ENCODE peak calls at places on chromosome 19, in ten cellular contexts. J, P, N, K, H, V, Q, U, W and A are unnamed samples.

GRCh38 chr19:31338069-31338767 is 11.0 kb downstream of the TSHZ3 start:
- DNase-seq in J (peak; percentile 89), P (peak; percentile 85), N (no peak), K (peak; percentile 44), H (no peak), V (peak; percentile 42), Q (no peak), U (no peak), W (no peak), A (no peak)

GRCh38 chr19:23437901-23438300 is 42.6 kb upstream of the ZNF91 start:
- DNase-seq in J (peak; percentile 29), P (no peak), N (no peak), K (no peak), H (no peak), V (no peak), Q (no peak), U (no peak), W (no peak), A (no peak)

GRCh38 chr19:23263870-23264590 is 13.8 kb upstream of the ZNF724 start:
- DNase-seq in J (no peak), P (no peak), N (no peak), K (no peak), H (no peak), V (no peak), Q (no peak), U (no peak), W (no peak), A (no peak)

GRCh38 chr19:7772752-7773291 is 9.8 kb downstream of the CLEC4M start:
- DNase-seq in J (no peak), P (no peak), N (no peak), K (no peak), H (no peak), V (peak; percentile 46), Q (no peak), U (no peak), W (no peak), A (peak; percentile 38)

GRCh38 chr19:57434386-57435061 is 601 bp upstream of the ZNF749 start:
- DNase-seq in J (peak; percentile 80), P (no peak), N (no peak), K (no peak), H (no peak), V (no peak), Q (no peak), U (no peak), W (no peak), A (no peak)

GRCh38 chr19:56566904-56567273 is 379 bp upstream of the ZNF470 start:
- DNase-seq in J (peak; percentile 46), P (no peak), N (no peak), K (peak; percentile 69), H (no peak), V (no peak), Q (no peak), U (peak; percentile 87), W (peak; percentile 73), A (no peak)

GRCh38 chr19:53977429-53977990 is 13.9 kb upstream of the CACNG6 start:
- DNase-seq in J (peak; percentile 99), P (peak; percentile 78), N (peak; percentile 22), K (peak; percentile 54), H (peak; percentile 70), V (peak; percentile 79), Q (no peak), U (no peak), W (no peak), A (no peak)

GRCh38 chr19:33212024-33212772 is 13.5 kb downstream of the SLC7A10 start:
- DNase-seq in J (no peak), P (no peak), N (no peak), K (no peak), H (no peak), V (no peak), Q (no peak), U (peak; percentile 65), W (peak; percentile 46), A (no peak)

GRCh38 chr19:38710928-38711725 is 33.1 kb downstream of the CAPN12 start:
- DNase-seq in J (no peak), P (no peak), N (no peak), K (no peak), H (no peak), V (no peak), Q (no peak), U (no peak), W (no peak), A (no peak)

GRCh38 chr19:35011091-35011689 is 11.1 kb downstream of the GRAMD1A start:
- DNase-seq in J (no peak), P (no peak), N (no peak), K (peak; percentile 34), H (no peak), V (no peak), Q (peak; percentile 67), U (no peak), W (no peak), A (no peak)

GRCh38 chr19:47765522-47766358 is 12.8 kb upstream of the SELENOW start:
- DNase-seq in J (peak; percentile 92), P (peak; percentile 44), N (no peak), K (peak; percentile 81), H (no peak), V (no peak), Q (peak; percentile 66), U (peak; percentile 87), W (peak; percentile 87), A (no peak)

GRCh38 chr19:8367327-8368001 is 3.5 kb downstream of the ANGPTL4 start:
- DNase-seq in J (peak; percentile 84), P (peak; percentile 98), N (peak; percentile 82), K (peak; percentile 82), H (no peak), V (peak; percentile 89), Q (peak; percentile 87), U (peak; percentile 84), W (peak; percentile 98), A (no peak)

DNA sequence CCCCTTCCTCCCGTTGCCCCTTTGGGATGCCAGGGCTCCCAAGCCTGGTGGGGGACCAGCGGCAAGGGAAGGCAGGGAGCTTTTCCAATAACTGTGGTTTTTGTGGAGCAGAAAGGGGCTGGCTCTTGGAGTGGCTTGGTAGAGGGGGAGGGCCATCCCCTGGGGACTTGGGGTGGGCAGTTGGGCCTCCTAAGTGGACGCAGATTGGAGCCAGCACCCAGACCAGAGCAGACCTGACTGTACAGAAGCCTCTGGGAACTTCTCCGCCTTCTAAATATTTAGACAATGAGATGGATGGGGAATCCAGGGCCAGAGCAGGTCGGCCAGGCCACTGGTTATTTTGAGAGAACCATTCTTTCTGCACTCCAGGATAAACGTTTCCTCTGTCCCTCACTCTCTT is 4.2 kb downstream of the PTGIR start:
- DNase-seq in J (no peak), P (peak; percentile 85), N (no peak), K (no peak), H (no peak), V (peak; percentile 66), Q (no peak), U (peak; percentile 25), W (no peak), A (no peak)
- H3K4me3 ChIP-seq in J (no peak overlapping the region), P (no peak overlapping the region), N (peak overlapping the region; percentile 14), K (no peak overlapping the region), H (no peak overlapping the region), V (no peak overlapping the region), Q (no peak overlapping the region), U (no peak overlapping the region), W (no peak overlapping the region), A (no peak overlapping the region)

DNA sequence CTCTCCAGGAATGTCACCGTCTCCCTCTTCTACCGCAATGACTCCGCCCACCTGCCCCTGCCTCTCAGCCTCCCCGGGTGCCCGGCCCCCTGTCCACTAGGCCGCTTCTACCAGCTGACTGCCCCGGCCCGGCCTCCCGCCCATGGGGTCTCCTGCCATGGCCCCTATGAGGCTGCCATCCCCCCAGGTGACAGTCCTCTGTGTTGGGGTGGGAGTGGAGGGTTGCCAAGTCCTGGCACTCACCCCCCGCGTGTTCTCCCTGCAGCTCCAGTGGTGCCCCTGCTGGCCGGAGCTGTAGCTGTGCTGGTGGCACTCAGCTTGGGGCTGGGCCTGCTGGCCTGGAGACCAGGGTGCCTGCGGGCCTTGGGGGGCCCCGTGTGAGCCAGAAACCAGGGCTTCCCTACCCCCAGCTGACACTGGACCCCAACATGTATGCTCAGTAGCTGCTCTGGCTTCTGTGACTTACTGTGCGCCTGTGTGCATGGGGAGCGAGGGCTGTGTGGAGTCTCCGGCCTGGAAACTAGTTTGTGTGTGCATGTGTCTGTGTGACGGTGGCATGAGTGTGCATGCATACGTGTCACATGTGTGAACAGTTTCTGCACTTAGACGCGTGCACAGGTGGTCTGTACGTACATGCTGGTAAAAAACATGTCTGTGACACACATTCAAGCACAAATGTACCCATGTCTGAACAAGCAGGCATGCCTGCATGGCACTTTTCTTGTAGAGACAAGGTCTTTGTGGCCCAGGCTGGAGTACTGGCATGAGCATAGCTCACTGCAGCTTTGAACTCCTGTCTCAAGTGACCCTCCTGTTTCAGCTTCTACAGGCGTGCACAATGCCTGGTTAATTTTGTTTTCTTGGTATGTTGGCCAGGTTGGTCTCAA is 4.8 kb downstream of the ACP4 start:
- DNase-seq in J (peak; percentile 67), P (no peak), N (no peak), K (peak; percentile 52), H (no peak), V (no peak), Q (no peak), U (no peak), W (no peak), A (peak; percentile 75)
- TF ChIP-seq CTCF in J (peak; percentile 44), P (peak; percentile 1), N (peak; percentile 26), K (no peak), H (peak; percentile 78), V (no peak), Q (no peak), U (no peak), W (no peak), A (peak; percentile 49)

DNA sequence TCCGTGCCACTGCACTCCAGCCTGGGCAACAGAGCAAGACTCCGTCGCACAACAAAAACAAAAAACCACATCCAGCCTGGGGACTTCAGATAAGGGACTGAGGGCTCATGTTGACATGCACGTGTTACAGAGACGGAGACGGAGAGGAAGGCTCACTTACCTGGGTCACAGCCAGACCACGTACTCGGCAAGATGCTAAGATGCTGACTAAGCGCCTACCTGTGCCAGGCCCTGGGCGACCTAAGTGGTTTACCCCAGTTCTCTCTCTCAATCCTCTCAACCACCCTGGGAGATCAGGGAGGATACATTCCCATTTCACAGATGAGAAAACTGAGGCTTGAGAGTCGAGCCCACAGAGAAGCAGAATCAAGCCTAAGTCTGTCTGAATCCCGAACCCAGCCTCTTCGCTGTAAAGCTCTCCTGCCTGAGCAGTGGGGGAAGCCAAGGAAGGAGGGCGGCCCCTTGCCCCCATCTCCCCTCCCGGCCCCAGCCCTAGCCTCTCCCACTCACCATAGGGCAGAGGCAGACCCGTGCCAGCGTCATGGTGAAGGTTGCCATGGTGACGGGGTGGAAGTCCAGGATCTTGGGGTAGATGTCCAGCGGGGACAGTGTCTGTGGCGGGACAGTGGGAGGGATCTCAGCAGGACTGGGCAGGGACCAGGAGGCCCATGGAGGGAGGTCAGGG is 13.5 kb downstream of the ERCC2 start:
- DNase-seq in J (no peak), P (no peak), N (no peak), K (no peak), H (no peak), V (no peak), Q (no peak), U (no peak), W (no peak), A (no peak)
- H3K36me3 ChIP-seq in J (peaks cover 38% of the 10 kb centered on the region), P (peaks cover 54% of the 10 kb centered on the region), N (peaks cover 37% of the 10 kb centered on the region), K (no peaks in the 10 kb centered on the region), H (peaks cover 29% of the 10 kb centered on the region), V (peaks cover 14% of the 10 kb centered on the region), Q (no peaks in the 10 kb centered on the region), U (peaks cover 81% of the 10 kb centered on the region), W (no peaks in the 10 kb centered on the region), A (peaks cover 34% of the 10 kb centered on the region)

DNA sequence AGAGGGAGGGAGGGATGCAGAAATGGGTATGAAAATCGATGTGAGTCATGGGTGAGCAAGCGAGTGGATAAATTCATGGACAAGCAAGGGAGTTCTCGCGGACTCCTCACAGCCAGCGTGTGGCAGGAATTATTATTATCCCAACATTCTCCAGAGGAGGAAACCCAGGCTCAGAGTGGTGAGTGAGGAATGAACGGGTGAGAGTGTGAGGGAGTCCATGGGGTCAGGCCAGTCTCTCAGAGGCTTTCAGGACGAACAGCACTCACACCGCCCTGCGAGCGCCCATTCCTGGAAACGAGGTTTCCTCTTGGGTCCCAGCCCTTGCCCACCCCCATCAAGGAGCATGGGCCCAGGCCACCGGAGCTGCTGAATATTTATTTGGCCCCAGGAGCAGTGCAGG is 6.3 kb upstream of the DNAAF3 start:
- DNase-seq in J (no peak), P (peak; percentile 75), N (no peak), K (no peak), H (no peak), V (peak; percentile 53), Q (no peak), U (no peak), W (no peak), A (no peak)
- H3K4me3 ChIP-seq in J (peak overlapping the region; percentile 85), P (no peak overlapping the region), N (peak overlapping the region; percentile 66), K (no peak overlapping the region), H (peak overlapping the region; percentile 55), V (peak overlapping the region; percentile 68), Q (no peak overlapping the region), U (no peak overlapping the region), W (no peak overlapping the region), A (no peak overlapping the region)